ENCODE peak calls at places on chromosomes 1 and 21, in six cellular contexts. One of them, this sample, is unnamed.

GRCh38 chr1:106755682-106756406 is 300.6 kb upstream of the PRMT6 start:
- DNase-seq in AG10803: peak; percentile 53
- DNase-seq in WERI-Rb-1: no peak
- DNase-seq in cardiac muscle cell: no peak
- DNase-seq in spleen: no peak
- DNase-seq in fibroblast of lung: peak; percentile 64
- DNase-seq in this sample: no peak

GRCh38 chr1:198529414-198529813 is 11.1 kb downstream of the ATP6V1G3 start:
- DNase-seq in AG10803: peak; percentile 90
- DNase-seq in WERI-Rb-1: no peak
- DNase-seq in cardiac muscle cell: no peak
- DNase-seq in spleen: no peak
- DNase-seq in fibroblast of lung: peak; percentile 93
- DNase-seq in this sample: no peak

GRCh38 chr1:200153277-200154055 is 126.0 kb downstream of the NR5A2 start:
- DNase-seq in AG10803: no peak
- DNase-seq in WERI-Rb-1: no peak
- DNase-seq in cardiac muscle cell: no peak
- DNase-seq in spleen: no peak
- DNase-seq in fibroblast of lung: no peak
- DNase-seq in this sample: no peak

GRCh38 chr1:1024421-1025415 is 4.8 kb downstream of the AGRN start:
- DNase-seq in AG10803: peak; percentile 25
- DNase-seq in WERI-Rb-1: no peak
- DNase-seq in cardiac muscle cell: peak; percentile 44
- DNase-seq in spleen: no peak
- DNase-seq in fibroblast of lung: no peak
- DNase-seq in this sample: peak; percentile 18

GRCh38 chr1:167532964-167533824 is 14.9 kb upstream of the CD247 start:
- DNase-seq in AG10803: no peak
- DNase-seq in WERI-Rb-1: no peak
- DNase-seq in cardiac muscle cell: no peak
- DNase-seq in spleen: no peak
- DNase-seq in fibroblast of lung: no peak
- DNase-seq in this sample: no peak

GRCh38 chr1:20323613-20323920 is 32.9 kb downstream of the VWA5B1 start:
- DNase-seq in AG10803: no peak
- DNase-seq in WERI-Rb-1: no peak
- DNase-seq in cardiac muscle cell: no peak
- DNase-seq in spleen: no peak
- DNase-seq in fibroblast of lung: no peak
- DNase-seq in this sample: no peak

GRCh38 chr1:41724248-41724647 is 194.5 kb downstream of the HIVEP3 start:
- DNase-seq in AG10803: no peak
- DNase-seq in WERI-Rb-1: no peak
- DNase-seq in cardiac muscle cell: no peak
- DNase-seq in spleen: no peak
- DNase-seq in fibroblast of lung: peak; percentile 38
- DNase-seq in this sample: no peak

GRCh38 chr1:38046333-38046883 is at the start of gene POU3F1:
- DNase-seq in AG10803: no peak
- DNase-seq in WERI-Rb-1: no peak
- DNase-seq in cardiac muscle cell: no peak
- DNase-seq in spleen: peak; percentile 82
- DNase-seq in fibroblast of lung: no peak
- DNase-seq in this sample: no peak

GRCh38 chr1:8023287-8023994 is 2.7 kb downstream of the ERRFI1 start:
- DNase-seq in AG10803: no peak
- DNase-seq in WERI-Rb-1: no peak
- DNase-seq in cardiac muscle cell: no peak
- DNase-seq in spleen: no peak
- DNase-seq in fibroblast of lung: peak; percentile 18
- DNase-seq in this sample: no peak

GRCh38 chr1:7644086-7644485 is 127.0 kb upstream of the VAMP3 start:
- DNase-seq in AG10803: no peak
- DNase-seq in WERI-Rb-1: no peak
- DNase-seq in cardiac muscle cell: no peak
- DNase-seq in spleen: no peak
- DNase-seq in fibroblast of lung: no peak
- DNase-seq in this sample: no peak

GRCh38 chr1:20665736-20666135 is 4.6 kb upstream of the DDOST start:
- DNase-seq in AG10803: no peak
- DNase-seq in WERI-Rb-1: no peak
- DNase-seq in cardiac muscle cell: no peak
- DNase-seq in spleen: no peak
- DNase-seq in fibroblast of lung: no peak
- DNase-seq in this sample: no peak

GRCh38 chr1:47438321-47439150 is 692 bp downstream of the FOXD2 start:
- DNase-seq in AG10803: no peak
- DNase-seq in WERI-Rb-1: no peak
- DNase-seq in cardiac muscle cell: no peak
- DNase-seq in spleen: peak; percentile 83
- DNase-seq in fibroblast of lung: no peak
- DNase-seq in this sample: no peak

GRCh38 chr1:89759036-89759435 is 61.8 kb upstream of the LRRC8D start:
- DNase-seq in AG10803: peak; percentile 67
- DNase-seq in WERI-Rb-1: no peak
- DNase-seq in cardiac muscle cell: no peak
- DNase-seq in spleen: no peak
- DNase-seq in fibroblast of lung: no peak
- DNase-seq in this sample: no peak

GRCh38 chr1:27349784-27350672 is 8.2 kb downstream of the SYTL1 start:
- DNase-seq in AG10803: peak; percentile 55
- DNase-seq in WERI-Rb-1: peak; percentile 83
- DNase-seq in cardiac muscle cell: peak; percentile 89
- DNase-seq in spleen: peak; percentile 85
- DNase-seq in fibroblast of lung: peak; percentile 60
- DNase-seq in this sample: peak; percentile 71

GRCh38 chr1:3869751-3870301 is 12.6 kb downstream of the DFFB start:
- DNase-seq in AG10803: no peak
- DNase-seq in WERI-Rb-1: peak; percentile 79
- DNase-seq in cardiac muscle cell: no peak
- DNase-seq in spleen: no peak
- DNase-seq in fibroblast of lung: no peak
- DNase-seq in this sample: peak; percentile 94

GRCh38 chr1:66938618-66939017 is 13.8 kb downstream of the MIER1 start:
- DNase-seq in AG10803: peak; percentile 60
- DNase-seq in WERI-Rb-1: no peak
- DNase-seq in cardiac muscle cell: no peak
- DNase-seq in spleen: no peak
- DNase-seq in fibroblast of lung: peak; percentile 38
- DNase-seq in this sample: no peak

GRCh38 chr1:223114871-223115270 is 28.2 kb downstream of the TLR5 start:
- DNase-seq in AG10803: peak; percentile 25
- DNase-seq in WERI-Rb-1: no peak
- DNase-seq in cardiac muscle cell: no peak
- DNase-seq in spleen: no peak
- DNase-seq in fibroblast of lung: no peak
- DNase-seq in this sample: no peak

GRCh38 chr1:180156631-180157091 is 2.0 kb downstream of the QSOX1 start:
- DNase-seq in AG10803: peak; percentile 82
- DNase-seq in WERI-Rb-1: no peak
- DNase-seq in cardiac muscle cell: no peak
- DNase-seq in spleen: no peak
- DNase-seq in fibroblast of lung: peak; percentile 66
- DNase-seq in this sample: no peak

GRCh38 chr1:54581621-54582035 is 33.6 kb downstream of the ACOT11 start:
- DNase-seq in AG10803: peak; percentile 89
- DNase-seq in WERI-Rb-1: no peak
- DNase-seq in cardiac muscle cell: peak; percentile 72
- DNase-seq in spleen: no peak
- DNase-seq in fibroblast of lung: peak; percentile 82
- DNase-seq in this sample: no peak

GRCh38 chr21:46570119-46570518 is 34.8 kb downstream of the S100B start:
- DNase-seq in AG10803: no peak
- DNase-seq in WERI-Rb-1: no peak
- DNase-seq in cardiac muscle cell: no peak
- DNase-seq in spleen: no peak
- DNase-seq in fibroblast of lung: no peak
- DNase-seq in this sample: no peak

DNA sequence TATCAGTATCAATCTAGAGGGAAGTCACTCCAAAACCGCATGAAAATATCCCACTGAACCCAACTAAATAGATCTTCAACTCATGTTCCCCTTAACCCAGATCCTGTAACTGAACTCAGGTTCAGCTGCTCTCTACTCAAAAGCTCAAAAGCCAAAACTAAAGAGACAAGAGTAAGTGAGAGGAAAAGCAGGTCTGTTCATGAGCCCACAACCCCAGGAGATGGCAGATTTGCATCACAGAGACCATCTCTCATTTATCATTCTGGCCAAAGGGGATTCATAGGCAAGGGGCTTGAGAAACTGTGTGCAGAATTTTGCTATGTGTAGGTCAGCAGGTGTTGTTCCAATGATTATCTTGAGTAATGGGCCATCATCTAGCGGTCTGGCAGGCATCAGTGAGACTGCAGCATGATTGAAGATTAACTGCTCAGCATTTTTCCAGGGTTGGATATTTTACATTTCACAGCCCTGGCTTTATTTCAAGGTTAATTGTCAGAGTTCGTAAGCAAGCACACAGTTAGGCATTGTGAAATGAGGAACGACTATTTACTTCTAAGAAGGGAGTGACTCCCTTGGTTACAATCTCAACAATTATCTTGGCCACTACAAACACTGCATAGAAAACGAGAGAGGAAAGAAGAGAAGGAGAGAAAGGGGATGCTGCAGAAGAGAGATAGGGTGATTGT is 1204.5 kb upstream of the TMPRSS15 start:
- DNase-seq in AG10803: no peak
- DNase-seq in WERI-Rb-1: no peak
- DNase-seq in cardiac muscle cell: no peak
- DNase-seq in spleen: no peak
- DNase-seq in fibroblast of lung: no peak
- DNase-seq in this sample: no peak
- TF ChIP-seq CTCF in AG10803: no peak
- TF ChIP-seq CTCF in WERI-Rb-1: no peak
- TF ChIP-seq CTCF in cardiac muscle cell: no peak
- TF ChIP-seq CTCF in spleen: no peak
- TF ChIP-seq CTCF in fibroblast of lung: no peak
- TF ChIP-seq CTCF in this sample: no peak

GRCh38 chr1:188782220-188782841 is 1695.3 kb downstream of the BRINP3 start:
- DNase-seq in AG10803: no peak
- DNase-seq in WERI-Rb-1: peak; percentile 42
- DNase-seq in cardiac muscle cell: peak; percentile 72
- DNase-seq in spleen: no peak
- DNase-seq in fibroblast of lung: peak; percentile 56
- DNase-seq in this sample: peak; percentile 19
- TF ChIP-seq CTCF in AG10803: peak; percentile 1
- TF ChIP-seq CTCF in WERI-Rb-1: peak; percentile 49
- TF ChIP-seq CTCF in cardiac muscle cell: peak; percentile 53
- TF ChIP-seq CTCF in spleen: no peak
- TF ChIP-seq CTCF in fibroblast of lung: no peak
- TF ChIP-seq CTCF in this sample: peak; percentile 84

GRCh38 chr1:64126581-64126980 is 76.8 kb upstream of the UBE2U start:
- DNase-seq in AG10803: no peak
- DNase-seq in WERI-Rb-1: no peak
- DNase-seq in cardiac muscle cell: no peak
- DNase-seq in spleen: no peak
- DNase-seq in fibroblast of lung: no peak
- DNase-seq in this sample: no peak
- TF ChIP-seq CTCF in AG10803: no peak
- TF ChIP-seq CTCF in WERI-Rb-1: no peak
- TF ChIP-seq CTCF in cardiac muscle cell: no peak
- TF ChIP-seq CTCF in spleen: no peak
- TF ChIP-seq CTCF in fibroblast of lung: no peak
- TF ChIP-seq CTCF in this sample: no peak

GRCh38 chr1:221741364-221741970 is 422 bp downstream of the DUSP10 start:
- DNase-seq in AG10803: peak; percentile 60
- DNase-seq in WERI-Rb-1: no peak
- DNase-seq in cardiac muscle cell: peak; percentile 48
- DNase-seq in spleen: peak; percentile 84
- DNase-seq in fibroblast of lung: no peak
- DNase-seq in this sample: peak; percentile 62

GRCh38 chr1:221741971-221742554 is at the start of gene DUSP10:
- DNase-seq in AG10803: peak; percentile 100
- DNase-seq in WERI-Rb-1: peak; percentile 93
- DNase-seq in cardiac muscle cell: peak; percentile 100
- DNase-seq in spleen: peak; percentile 98
- DNase-seq in fibroblast of lung: peak; percentile 100
- DNase-seq in this sample: peak; percentile 96

GRCh38 chr1:221740941-221741363 is 937 bp downstream of the DUSP10 start:
- DNase-seq in AG10803: no peak
- DNase-seq in WERI-Rb-1: no peak
- DNase-seq in cardiac muscle cell: peak; percentile 30
- DNase-seq in spleen: peak; percentile 78
- DNase-seq in fibroblast of lung: no peak
- DNase-seq in this sample: no peak

GRCh38 chr1:221743416-221744208 is 1.7 kb upstream of the DUSP10 start:
- DNase-seq in AG10803: no peak
- DNase-seq in WERI-Rb-1: no peak
- DNase-seq in cardiac muscle cell: no peak
- DNase-seq in spleen: no peak
- DNase-seq in fibroblast of lung: no peak
- DNase-seq in this sample: no peak

GRCh38 chr1:221742555-221743415 is 896 bp upstream of the DUSP10 start:
- DNase-seq in AG10803: peak; percentile 84
- DNase-seq in WERI-Rb-1: peak; percentile 76
- DNase-seq in cardiac muscle cell: peak; percentile 80
- DNase-seq in spleen: peak; percentile 98
- DNase-seq in fibroblast of lung: peak; percentile 83
- DNase-seq in this sample: peak; percentile 88
- TF ChIP-seq CTCF in AG10803: peak; percentile 14
- TF ChIP-seq CTCF in WERI-Rb-1: no peak
- TF ChIP-seq CTCF in cardiac muscle cell: no peak
- TF ChIP-seq CTCF in spleen: peak; percentile 45
- TF ChIP-seq CTCF in fibroblast of lung: no peak
- TF ChIP-seq CTCF in this sample: no peak

GRCh38 chr1:85884372-85885035 is 176.3 kb upstream of the ZNHIT6 start:
- DNase-seq in AG10803: peak; percentile 61
- DNase-seq in WERI-Rb-1: no peak
- DNase-seq in cardiac muscle cell: peak; percentile 34
- DNase-seq in spleen: no peak
- DNase-seq in fibroblast of lung: peak; percentile 44
- DNase-seq in this sample: no peak
- TF ChIP-seq CTCF in AG10803: peak; percentile 73
- TF ChIP-seq CTCF in WERI-Rb-1: no peak
- TF ChIP-seq CTCF in cardiac muscle cell: peak; percentile 57
- TF ChIP-seq CTCF in spleen: no peak
- TF ChIP-seq CTCF in fibroblast of lung: peak; percentile 65
- TF ChIP-seq CTCF in this sample: peak; percentile 69